ENCODE peak calls at places on chromosome 4, in seven cellular contexts. P is G401, T is NCI-H510A, M is astrocyte of the spinal cord, D is foreskin keratinocyte, K is memory B cell, L is NCI-H2107. O is an unnamed sample.

GRCh38 chr4:3445111-3445820 is 3.5 kb downstream of the HGFAC start:
- DNase-seq in P (no peak), T (no peak), M (no peak), D (no peak), K (no peak), L (no peak), O (no peak)

GRCh38 chr4:36863601-36864000 is 380.9 kb upstream of the NWD2 start:
- DNase-seq in P (no peak), T (no peak), M (no peak), D (no peak), K (no peak), L (no peak), O (no peak)

GRCh38 chr4:2330119-2331042 is 68.5 kb upstream of the MXD4 start:
- DNase-seq in P (no peak), T (no peak), M (peak), D (peak), K (no peak), L (no peak), O (no peak)

GRCh38 chr4:100118213-100118612 is 72.1 kb downstream of the DDIT4L start:
- DNase-seq in P (no peak), T (no peak), M (no peak), D (no peak), K (no peak), L (no peak), O (no peak)

GRCh38 chr4:158172558-158173258 is at the start of gene GASK1B:
- DNase-seq in P (peak), T (no peak), M (peak), D (peak), K (no peak), L (no peak), O (peak)

GRCh38 chr4:102675142-102675541 is 85.6 kb downstream of the MANBA start:
- DNase-seq in P (no peak), T (no peak), M (peak), D (no peak), K (no peak), L (no peak), O (no peak)

GRCh38 chr4:20268028-20268427 is 16.3 kb downstream of the SLIT2 start:
- DNase-seq in P (no peak), T (no peak), M (no peak), D (no peak), K (no peak), L (no peak), O (no peak)

GRCh38 chr4:177093964-177094363 is 215.7 kb upstream of the NEIL3 start:
- DNase-seq in P (no peak), T (no peak), M (no peak), D (no peak), K (no peak), L (no peak), O (peak)

GRCh38 chr4:86283341-86283740 is 76.5 kb downstream of the MAPK10 start:
- DNase-seq in P (no peak), T (no peak), M (no peak), D (no peak), K (no peak), L (no peak), O (no peak)

O was measured in Ammon's horn.